ENCODE peak calls at places on chromosomes 7 and 10, in nine cellular contexts. T is activated CD8-positive, alpha-beta memory T cell treated with anti-CD3 and anti-CD28 coated beads, Interleukin-2, amount 10 ng/mL, durations not matched to agents 7 days and 5 days; Q is neural crest cell; P is NCI-H1417 treated with DMSO at 0.1 percent for 48 hours; F is effector CD4-positive, alpha-beta T cell; K is hepatic stellate cell; L is NCI-H187; Y is lung microvascular endothelial cell; O is heart right ventricle. G is an unnamed sample.

GRCh38 chr7:41188163-41189130 is 514.4 kb downstream of the INHBA start:
- DNase-seq in T (no peak), Q (no peak), Y (no peak), L (no peak), O (no peak), K (peak), P (no peak), F (no peak), G (no peak)

GRCh38 chr7:17318146-17318545 is 19.7 kb downstream of the AHR start:
- DNase-seq in O (no peak), K (no peak), Y (no peak), T (no peak), P (no peak), F (no peak), Q (no peak), L (no peak), G (no peak)

GRCh38 chr7:5695709-5696345 is 85.6 kb downstream of the RNF216 start:
- DNase-seq in L (no peak), O (no peak), Q (no peak), K (peak), P (no peak), T (no peak), F (no peak), Y (peak), G (no peak)

GRCh38 chr7:54076619-54077018 is 465.6 kb upstream of the VSTM2A start:
- DNase-seq in P (no peak), Q (no peak), T (no peak), Y (no peak), O (no peak), F (no peak), K (no peak), L (no peak), G (no peak)

GRCh38 chr7:108413782-108414492 is 42.3 kb downstream of the NRCAM start:
- DNase-seq in Y (no peak), Q (no peak), F (no peak), P (no peak), O (no peak), T (no peak), K (no peak), L (no peak), G (peak)

GRCh38 chr7:38561166-38561565 is 70.0 kb downstream of the AMPH start:
- DNase-seq in L (no peak), Y (no peak), Q (no peak), T (no peak), K (no peak), O (no peak), P (no peak), F (no peak), G (no peak)

GRCh38 chr7:74683799-74684198 is 26.3 kb downstream of the GTF2I start:
- DNase-seq in P (no peak), T (no peak), O (no peak), F (no peak), K (no peak), L (no peak), Q (no peak), Y (no peak), G (no peak)

GRCh38 chr7:18894155-18894554 is 223.3 kb downstream of the TWIST1 start:
- DNase-seq in O (no peak), L (no peak), P (no peak), F (no peak), T (no peak), Q (no peak), Y (no peak), K (no peak), G (no peak)

GRCh38 chr10:19811517-19811916 is 4.7 kb upstream of the PLXDC2 start:
- DNase-seq in O (no peak), T (no peak), L (no peak), Q (no peak), F (no peak), K (no peak), Y (peak), P (no peak), G (peak)

GRCh38 chr7:157760004-157760730 is 423.4 kb downstream of the DNAJB6 start:
- DNase-seq in F (no peak), L (no peak), O (no peak), T (no peak), Q (no peak), K (no peak), Y (no peak), P (no peak), G (no peak)

GRCh38 chr10:65778753-65779152 is 1147.1 kb upstream of the LRRTM3 start:
- DNase-seq in Q (no peak), F (no peak), K (no peak), L (no peak), Y (no peak), P (no peak), T (no peak), O (no peak), G (no peak)

GRCh38 chr7:129343099-129343700 is 91.0 kb upstream of the STRIP2 start:
- DNase-seq in P (peak), T (no peak), L (peak), O (no peak), Q (no peak), K (peak), F (no peak), Y (peak), G (peak)

GRCh38 chr7:150412016-150412415 is 32.9 kb downstream of the ZNF775 start:
- DNase-seq in O (no peak), Q (no peak), Y (no peak), T (no peak), L (no peak), P (no peak), K (no peak), F (no peak), G (no peak)

GRCh38 chr7:107865956-107866775 is 24.8 kb upstream of the DLD start:
- DNase-seq in L (no peak), K (no peak), F (no peak), O (no peak), P (no peak), Y (peak), Q (no peak), T (peak), G (no peak)

GRCh38 chr7:10998984-10999757 is 25.5 kb downstream of the PHF14 start:
- DNase-seq in F (no peak), P (no peak), Y (no peak), T (no peak), K (no peak), L (no peak), Q (no peak), O (no peak), G (no peak)

GRCh38 chr7:13777242-13777641 is 212.2 kb downstream of the ETV1 start:
- DNase-seq in T (no peak), Y (no peak), O (no peak), L (no peak), P (no peak), F (no peak), K (no peak), Q (no peak), G (no peak)

GRCh38 chr7:38309555-38309954 is 36.1 kb upstream of the TARP start:
- DNase-seq in F (no peak), Q (no peak), O (no peak), P (no peak), K (no peak), T (peak), Y (no peak), L (no peak), G (no peak)

GRCh38 chr10:61397175-61397986 is 55.8 kb downstream of the TMEM26 start:
- DNase-seq in K (no peak), F (no peak), O (no peak), Y (peak), Q (no peak), L (no peak), T (no peak), P (no peak), G (peak)

GRCh38 chr7:112204072-112204775 is 2.0 kb downstream of the DOCK4 start:
- DNase-seq in T (peak), Y (peak), P (no peak), K (no peak), L (no peak), F (no peak), O (no peak), Q (no peak), G (peak)

GRCh38 chr10:61567729-61568128 is 95.0 kb upstream of the CABCOCO1 start:
- DNase-seq in K (no peak), P (no peak), F (no peak), Y (no peak), O (no peak), L (no peak), Q (no peak), T (no peak), G (no peak)